ENCODE peak calls at places on chromosomes 2 and 18, in four cellular contexts. B, R, W and G are unnamed samples.

GRCh38 chr18:37270046-37270665 is 295.4 kb downstream of the CELF4 start:
- DNase-seq in B (peak), R (no peak), W (peak), G (peak)

GRCh38 chr2:23419171-23420090 is 34.5 kb downstream of the KLHL29 start:
- DNase-seq in B (peak), R (no peak), W (no peak), G (no peak)

GRCh38 chr2:207223051-207223450 is 57.3 kb upstream of the KLF7 start:
- DNase-seq in B (peak), R (no peak), W (peak), G (no peak)

GRCh38 chr18:49510393-49511115 is 23.5 kb upstream of the C18orf32 start:
- DNase-seq in B (peak), R (peak), W (peak), G (peak)

GRCh38 chr2:46985512-46985911 is 69.9 kb upstream of the MCFD2 start:
- DNase-seq in B (peak), R (no peak), W (peak), G (peak)

GRCh38 chr2:134120160-134120717 is 133.6 kb upstream of the MGAT5 start:
- DNase-seq in B (no peak), R (no peak), W (no peak), G (no peak)

GRCh38 chr2:180790891-180791290 is 189.5 kb upstream of the UBE2E3 start:
- DNase-seq in B (no peak), R (no peak), W (peak), G (no peak)

GRCh38 chr2:96806468-96807126 is 9.5 kb upstream of the CNNM3 start:
- DNase-seq in B (no peak), R (peak), W (peak), G (no peak)

GRCh38 chr2:164841719-164842623 is at the start of gene COBLL1:
- DNase-seq in B (peak), R (no peak), W (peak), G (peak)

GRCh38 chr2:112690853-112691390 is 29.9 kb upstream of the NT5DC4 start:
- DNase-seq in B (peak), R (peak), W (peak), G (peak)

GRCh38 chr2:165778653-165779451 is 15.2 kb downstream of the GALNT3 start:
- DNase-seq in B (no peak), R (no peak), W (no peak), G (no peak)

GRCh38 chr18:13414542-13414941 is 196.0 kb downstream of the LDLRAD4 start:
- DNase-seq in B (no peak), R (no peak), W (no peak), G (no peak)

GRCh38 chr2:120305296-120305695 is 40.6 kb upstream of the INHBB start:
- DNase-seq in B (no peak), R (no peak), W (no peak), G (no peak)

GRCh38 chr2:9629222-9630000 is 1.4 kb downstream of the YWHAQ start:
- DNase-seq in B (peak), R (no peak), W (peak), G (no peak)

GRCh38 chr2:42929985-42930581 is 137.7 kb upstream of the HAAO start:
- DNase-seq in B (peak), R (no peak), W (peak), G (no peak)

GRCh38 chr18:5962362-5962761 is 67.0 kb upstream of the TMEM200C start:
- DNase-seq in B (no peak), R (no peak), W (no peak), G (no peak)